ENCODE peak calls at places on chromosomes 11 and 22, in five cellular contexts. I, W, B, R and V are unnamed samples.

GRCh38 chr22:45429424-45429823 is 15.9 kb downstream of the RIBC2 start:
- DNase-seq in I (no peak), W (no peak), B (no peak), R (no peak), V (no peak)

GRCh38 chr11:20043992-20044391 is 116.3 kb downstream of the DBX1 start:
- DNase-seq in I (no peak), W (no peak), B (no peak), R (no peak), V (no peak)

GRCh38 chr11:131041331-131042040 is 125.2 kb upstream of the SNX19 start:
- DNase-seq in I (no peak), W (no peak), B (no peak), R (no peak), V (no peak)

GRCh38 chr11:130282111-130282510 is 32.6 kb downstream of the ZBTB44 start:
- DNase-seq in I (no peak), W (no peak), B (no peak), R (no peak), V (no peak)

GRCh38 chr11:61531033-61531432 is 22.5 kb downstream of the LRRC10B start:
- DNase-seq in I (no peak), W (no peak), B (no peak), R (no peak), V (no peak)

GRCh38 chr11:133776671-133777070 is 68.6 kb downstream of the SPATA19 start:
- DNase-seq in I (no peak), W (no peak), B (no peak), R (no peak), V (no peak)

GRCh38 chr11:66248903-66249302 is 19.5 kb upstream of the RAB1B start:
- DNase-seq in I (no peak), W (no peak), B (no peak), R (no peak), V (no peak)

GRCh38 chr11:8631395-8632110 is 37.5 kb upstream of the STK33 start:
- DNase-seq in I (peak; percentile 81), W (peak; percentile 93), B (no peak), R (no peak), V (no peak)

GRCh38 chr11:17894929-17895658 is 117.8 kb downstream of the SERGEF start:
- DNase-seq in I (peak; percentile 5), W (peak; percentile 32), B (no peak), R (no peak), V (no peak)

GRCh38 chr11:126645206-126645605 is 289.7 kb downstream of the ST3GAL4 start:
- DNase-seq in I (no peak), W (no peak), B (no peak), R (no peak), V (no peak)

GRCh38 chr22:41521166-41521565 is 23.1 kb downstream of the POLR3H start:
- DNase-seq in I (no peak), W (no peak), B (no peak), R (no peak), V (no peak)

GRCh38 chr22:30320021-30320556 is 6.7 kb downstream of the TBC1D10A start:
- DNase-seq in I (no peak), W (no peak), B (no peak), R (no peak), V (no peak)

GRCh38 chr22:41564563-41564962 is 3.8 kb downstream of the CSDC2 start:
- DNase-seq in I (peak; percentile 40), W (peak; percentile 46), B (no peak), R (no peak), V (no peak)

GRCh38 chr22:25668437-25668836 is 73.6 kb upstream of the MYO18B start:
- DNase-seq in I (no peak), W (peak; percentile 52), B (no peak), R (no peak), V (no peak)

GRCh38 chr11:112477929-112478317 is 217.3 kb upstream of the PLET1 start:
- DNase-seq in I (no peak), W (no peak), B (peak; percentile 8), R (no peak), V (no peak)

GRCh38 chr11:117821431-117821830 is 3.1 kb downstream of the FXYD2 start:
- DNase-seq in I (no peak), W (no peak), B (no peak), R (no peak), V (no peak)
- H3K4me2 ChIP-seq in I (peak overlapping the region; percentile 30), W (no peak overlapping the region), B (no peak overlapping the region), R (no peak overlapping the region), V (no peak overlapping the region)

GRCh38 chr11:2209900-2210321 is 38.3 kb upstream of the TH start:
- DNase-seq in I (no peak), W (no peak), B (no peak), R (no peak), V (no peak)

GRCh38 chr11:2210366-2211112 is 38.9 kb upstream of the TH start:
- DNase-seq in I (no peak), W (no peak), B (no peak), R (no peak), V (peak; percentile 21)

GRCh38 chr11:2208691-2209369 is 37.2 kb upstream of the TH start:
- DNase-seq in I (no peak), W (no peak), B (no peak), R (no peak), V (peak; percentile 45)

GRCh38 chr11:2207773-2208621 is 36.4 kb upstream of the TH start:
- DNase-seq in I (no peak), W (no peak), B (no peak), R (no peak), V (peak; percentile 20)

GRCh38 chr11:2209370-2209801 is 37.8 kb upstream of the TH start:
- DNase-seq in I (no peak), W (no peak), B (no peak), R (no peak), V (peak; percentile 18)
- H2AK5ac ChIP-seq in I (peak overlapping the region; percentile 43), W (no peak overlapping the region), B (no peak overlapping the region), R (peak overlapping the region; percentile 100), V (no peak overlapping the region)

GRCh38 chr22:17501679-17502285 is 61.5 kb upstream of the SLC25A18 start:
- DNase-seq in I (peak; percentile 65), W (peak; percentile 66), B (peak; percentile 80), R (peak; percentile 42), V (no peak)
- H3K4me2 ChIP-seq in I (no peak overlapping the region), W (no peak overlapping the region), B (no peak overlapping the region), R (no peak overlapping the region), V (no peak overlapping the region)

GRCh38 chr11:64355078-64355940 is 3.7 kb upstream of the RPS6KA4 start:
- DNase-seq in I (peak; percentile 88), W (peak; percentile 77), B (peak; percentile 92), R (no peak), V (peak; percentile 90)

GRCh38 chr11:64352099-64353005 is 6.6 kb upstream of the RPS6KA4 start:
- DNase-seq in I (no peak), W (no peak), B (no peak), R (no peak), V (no peak)

GRCh38 chr11:64351136-64351631 is 7.8 kb upstream of the RPS6KA4 start:
- DNase-seq in I (no peak), W (no peak), B (no peak), R (no peak), V (no peak)

GRCh38 chr11:64353761-64354506 is 5.0 kb upstream of the RPS6KA4 start:
- DNase-seq in I (no peak), W (no peak), B (no peak), R (no peak), V (no peak)

GRCh38 chr11:64353101-64353738 is 5.7 kb upstream of the RPS6KA4 start:
- DNase-seq in I (no peak), W (no peak), B (no peak), R (no peak), V (no peak)
- H2AK5ac ChIP-seq in I (no peak overlapping the region), W (no peak overlapping the region), B (no peak overlapping the region), R (peak overlapping the region; percentile 99), V (no peak overlapping the region)

DNA sequence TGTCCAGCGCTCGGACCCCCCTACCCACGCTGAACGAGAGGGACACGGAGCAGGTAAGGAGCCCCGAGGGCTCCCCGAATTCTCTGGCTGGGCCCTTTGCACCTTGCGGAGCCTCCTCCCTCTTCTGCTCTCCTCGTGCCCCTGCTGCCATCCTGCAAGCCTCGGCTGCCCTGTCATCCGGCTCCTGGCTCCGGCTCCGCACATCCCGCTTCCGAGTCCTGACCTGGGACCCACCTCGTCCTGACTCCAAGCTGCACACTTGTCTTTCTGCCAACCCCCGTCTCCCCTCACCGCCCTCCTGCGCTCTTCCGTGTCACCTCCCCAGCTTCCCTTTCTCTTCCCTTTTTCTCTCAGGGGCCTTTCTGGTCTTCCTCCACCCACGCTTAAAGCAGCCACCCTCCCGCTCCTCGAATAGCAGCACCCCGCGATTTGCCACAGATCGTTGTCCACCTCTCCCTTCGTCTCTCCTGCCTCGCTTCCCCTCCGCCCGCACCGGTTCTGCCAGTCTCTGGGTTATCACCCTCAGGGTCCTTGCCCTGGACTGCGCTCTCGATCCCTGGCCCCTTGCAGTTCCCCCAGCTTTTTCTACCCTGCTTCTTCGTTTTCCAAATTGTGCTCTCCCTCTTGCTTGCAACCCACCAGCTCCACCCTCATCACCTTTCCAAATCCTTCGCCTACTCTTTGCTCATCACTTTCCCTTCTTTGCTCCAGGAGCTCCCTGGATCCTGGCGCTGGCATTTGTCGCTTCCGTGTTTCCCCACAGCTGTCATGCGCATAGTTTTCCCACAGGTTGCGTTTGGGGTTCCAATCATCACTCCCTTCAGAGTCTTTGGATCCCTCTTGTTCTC is 822 bp downstream of the MARK2 start:
- DNase-seq in I (peak; percentile 30), W (no peak), B (no peak), R (no peak), V (no peak)
- H3K4me2 ChIP-seq in I (peak overlapping the region; percentile 91), W (peak overlapping the region; percentile 86), B (peak overlapping the region; percentile 97), R (peak overlapping the region; percentile 58), V (peak overlapping the region; percentile 85)

GRCh38 chr11:64269380-64270234 is 14.9 kb downstream of the BAD start:
- DNase-seq in I (peak; percentile 100), W (peak; percentile 100), B (peak; percentile 100), R (peak; percentile 99), V (peak; percentile 99)
- H2AK5ac ChIP-seq in I (no peak overlapping the region), W (peak overlapping the region; percentile 81), B (no peak overlapping the region), R (peak overlapping the region; percentile 96), V (no peak overlapping the region)

GRCh38 chr11:76678316-76678715 is 7.8 kb upstream of the LRRC32 start:
- DNase-seq in I (no peak), W (no peak), B (no peak), R (no peak), V (no peak)
- H3K4me2 ChIP-seq in I (no peak overlapping the region), W (no peak overlapping the region), B (no peak overlapping the region), R (no peak overlapping the region), V (no peak overlapping the region)

GRCh38 chr11:63904743-63905142 is 12.2 kb downstream of the RCOR2 start:
- DNase-seq in I (no peak), W (no peak), B (no peak), R (no peak), V (no peak)
- H2AK5ac ChIP-seq in I (no peak overlapping the region), W (no peak overlapping the region), B (no peak overlapping the region), R (no peak overlapping the region), V (no peak overlapping the region)

GRCh38 chr11:92993004-92993403 is 23.6 kb downstream of the MTNR1B start:
- DNase-seq in I (no peak), W (no peak), B (no peak), R (no peak), V (no peak)
- H3K4me2 ChIP-seq in I (no peak overlapping the region), W (no peak overlapping the region), B (no peak overlapping the region), R (no peak overlapping the region), V (no peak overlapping the region)

GRCh38 chr11:64000026-64000739 is 13.9 kb downstream of the OTUB1 start:
- DNase-seq in I (peak; percentile 67), W (peak; percentile 59), B (peak; percentile 84), R (peak; percentile 77), V (peak; percentile 78)
- H2AK5ac ChIP-seq in I (no peak overlapping the region), W (no peak overlapping the region), B (no peak overlapping the region), R (peak overlapping the region; percentile 71), V (no peak overlapping the region)